ENCODE peak calls at places on chromosomes 16 and 17, in six cellular contexts. Z is cardiac fibroblast, B is BE2C, W is HFFc6, O is GM10248, X is kidney. E is an unnamed sample.

GRCh38 chr17:38752930-38753506 is 477 bp downstream of the PSMB3 start:
- DNase-seq in Z (no peak), B (no peak), W (no peak), O (no peak), X (peak; percentile 83), E (no peak)

GRCh38 chr16:31365131-31365865 is 10.3 kb downstream of the ITGAX start:
- DNase-seq in Z (no peak), B (no peak), W (no peak), O (peak; percentile 57), X (peak; percentile 8), E (no peak)

GRCh38 chr16:2743007-2743810 is 9.2 kb upstream of the SRRM2 start:
- DNase-seq in Z (no peak), B (no peak), W (no peak), O (no peak), X (peak; percentile 66), E (no peak)

GRCh38 chr16:5378531-5378930 is 280.9 kb upstream of the EEF2KMT start:
- DNase-seq in Z (no peak), B (no peak), W (no peak), O (no peak), X (no peak), E (no peak)

GRCh38 chr17:38868095-38868967 is 1.5 kb upstream of the LASP1 start:
- DNase-seq in Z (peak; percentile 81), B (no peak), W (peak; percentile 75), O (no peak), X (peak; percentile 92), E (no peak)

GRCh38 chr17:2403044-2403443 is 2.2 kb upstream of the MNT start:
- DNase-seq in Z (no peak), B (no peak), W (no peak), O (no peak), X (no peak), E (no peak)

GRCh38 chr16:21257284-21257683 is 20.8 kb downstream of the CRYM start:
- DNase-seq in Z (no peak), B (no peak), W (no peak), O (no peak), X (no peak), E (no peak)

GRCh38 chr16:88464447-88465318 is 11.6 kb downstream of the ZFPM1 start:
- DNase-seq in Z (no peak), B (peak; percentile 82), W (no peak), O (peak; percentile 67), X (no peak), E (no peak)

GRCh38 chr16:54265558-54266213 is 20.9 kb downstream of the IRX3 start:
- DNase-seq in Z (peak; percentile 40), B (no peak), W (no peak), O (no peak), X (no peak), E (no peak)

GRCh38 chr16:4245400-4245799 is 3.5 kb upstream of the SRL start:
- DNase-seq in Z (peak; percentile 13), B (no peak), W (no peak), O (no peak), X (no peak), E (no peak)

GRCh38 chr17:78379134-78379497 is 667 bp downstream of the PGS1 start:
- DNase-seq in Z (peak; percentile 95), B (no peak), W (peak; percentile 83), O (no peak), X (no peak), E (no peak)

GRCh38 chr16:15464401-15465186 is 30.2 kb downstream of the BMERB1 start:
- DNase-seq in Z (no peak), B (no peak), W (no peak), O (no peak), X (no peak), E (no peak)

GRCh38 chr16:15461376-15461775 is 27.0 kb downstream of the BMERB1 start:
- DNase-seq in Z (peak; percentile 49), B (no peak), W (no peak), O (no peak), X (no peak), E (no peak)

GRCh38 chr16:15466131-15466530 is 31.7 kb downstream of the BMERB1 start:
- DNase-seq in Z (no peak), B (no peak), W (no peak), O (no peak), X (no peak), E (no peak)

GRCh38 chr16:15466886-15467781 is 32.7 kb downstream of the BMERB1 start:
- DNase-seq in Z (peak; percentile 38), B (no peak), W (peak; percentile 1), O (no peak), X (no peak), E (no peak)
- TF ChIP-seq CTCF in Z (no peak), B (peak; percentile 32), W (peak; percentile 70), O (no peak), X (peak; percentile 5), E (no peak)

DNA sequence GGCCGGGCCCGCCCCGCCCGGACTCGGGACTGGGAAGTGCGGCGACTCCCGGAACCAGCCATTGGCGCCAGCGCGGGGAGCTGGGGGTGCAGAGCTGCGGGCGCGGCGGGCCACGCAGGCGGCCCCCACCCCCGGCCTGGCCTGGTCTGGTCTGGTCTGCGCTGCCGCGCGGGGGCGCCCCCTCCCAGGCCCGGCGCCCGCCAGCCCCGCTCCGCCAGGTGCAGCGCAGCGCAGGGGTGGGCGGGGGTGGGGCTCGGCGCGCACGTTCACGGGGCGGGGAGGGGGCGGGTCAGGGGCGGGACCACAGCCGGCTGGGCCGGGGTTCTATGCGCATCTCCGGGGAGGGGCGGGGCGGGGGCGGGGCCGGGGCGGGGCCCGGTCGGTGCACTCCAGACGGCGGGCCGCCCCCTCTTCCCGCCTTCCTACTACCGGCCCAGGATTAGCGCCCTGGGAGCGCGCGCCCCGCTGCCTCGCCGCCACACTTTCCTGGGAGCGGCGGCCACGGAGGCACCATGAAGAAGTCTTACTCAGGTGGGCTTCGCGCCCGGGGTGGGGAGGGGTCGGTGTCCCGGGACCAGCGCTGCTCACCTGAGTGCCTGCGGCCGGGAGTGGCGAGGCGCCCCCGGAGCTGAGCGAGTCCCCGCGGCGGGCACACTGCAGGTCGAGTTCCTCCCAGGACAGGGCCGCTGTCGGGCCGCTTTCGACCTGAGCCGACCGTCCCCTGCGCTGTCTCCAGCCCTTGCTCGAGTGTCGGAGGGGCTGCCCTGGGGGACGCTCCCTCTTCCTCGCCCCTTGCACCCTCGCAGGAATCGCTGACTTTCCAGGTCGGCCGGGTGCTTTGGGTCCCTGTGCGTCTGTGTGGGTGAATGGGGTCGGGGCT is 140.5 kb downstream of the SEC14L1 start:
- DNase-seq in Z (no peak), B (peak; percentile 75), W (no peak), O (peak; percentile 92), X (peak; percentile 88), E (peak; percentile 46)
- TF ChIP-seq CTCF in Z (no peak), B (no peak), W (peak; percentile 30), O (peak; percentile 61), X (peak; percentile 40), E (no peak)

GRCh38 chr16:46972971-46973456 is 460 bp downstream of the DNAJA2 start:
- DNase-seq in Z (peak; percentile 23), B (peak; percentile 48), W (no peak), O (peak; percentile 68), X (peak; percentile 84), E (peak; percentile 61)
- TF ChIP-seq CTCF in Z (no peak), B (no peak), W (no peak), O (no peak), X (no peak), E (no peak)

GRCh38 chr16:10820546-10820945 is 2.0 kb upstream of the TVP23A start:
- DNase-seq in Z (no peak), B (no peak), W (no peak), O (no peak), X (no peak), E (no peak)
- TF ChIP-seq CTCF in Z (no peak), B (no peak), W (no peak), O (no peak), X (no peak), E (no peak)

DNA sequence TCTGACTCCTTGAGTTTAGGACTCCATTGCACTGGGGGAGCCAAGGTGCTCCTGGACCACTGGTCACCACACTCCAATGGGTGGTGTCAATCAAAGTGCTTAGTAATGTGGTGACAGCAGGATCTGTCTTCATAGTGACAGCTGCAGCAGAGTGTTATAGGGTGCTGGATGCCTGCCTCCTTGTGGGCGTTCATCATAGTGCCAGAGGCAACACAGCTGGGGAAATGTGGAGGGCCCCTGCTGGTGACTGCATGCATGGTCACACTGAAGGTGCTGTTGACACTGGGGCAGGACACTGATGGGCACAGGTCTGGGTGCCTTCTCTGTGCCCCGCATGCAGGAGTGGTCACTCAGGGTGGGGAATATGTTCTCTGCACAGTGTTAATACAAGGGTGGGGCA is 177.5 kb upstream of the CDH8 start:
- DNase-seq in Z (no peak), B (peak; percentile 63), W (no peak), O (no peak), X (no peak), E (peak; percentile 20)
- TF ChIP-seq CTCF in Z (no peak), B (peak; percentile 68), W (no peak), O (no peak), X (no peak), E (peak; percentile 57)

DNA sequence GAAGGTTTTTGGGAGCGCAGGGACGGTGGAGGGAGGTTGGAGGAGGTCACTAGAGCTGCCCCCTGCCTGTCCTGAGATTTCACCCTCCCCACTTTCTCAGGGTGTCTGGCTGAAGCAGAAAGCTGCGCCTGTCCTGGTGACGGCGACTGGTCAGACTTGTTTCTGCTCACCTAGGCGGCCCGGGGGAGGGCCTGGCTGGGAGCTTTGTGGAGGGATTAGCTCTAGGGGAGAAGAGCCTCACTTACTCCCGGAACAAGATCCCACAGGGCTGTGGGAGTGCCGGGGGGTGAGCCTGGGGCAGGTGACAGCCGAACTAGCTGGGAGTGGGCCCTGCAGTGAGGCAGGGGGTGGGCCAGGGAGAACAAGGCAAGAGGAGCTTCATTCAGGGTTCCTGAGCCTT is 11.5 kb downstream of the NHERF1 start:
- DNase-seq in Z (no peak), B (no peak), W (no peak), O (no peak), X (peak; percentile 75), E (no peak)
- TF ChIP-seq CTCF in Z (no peak), B (no peak), W (no peak), O (no peak), X (no peak), E (no peak)

GRCh38 chr16:85172465-85173071 is 60.3 kb upstream of the CIBAR2 start:
- DNase-seq in Z (no peak), B (peak; percentile 78), W (peak; percentile 57), O (no peak), X (peak; percentile 74), E (peak; percentile 61)
- TF ChIP-seq CTCF in Z (no peak), B (peak; percentile 73), W (peak; percentile 77), O (peak; percentile 45), X (peak; percentile 29), E (no peak)

DNA sequence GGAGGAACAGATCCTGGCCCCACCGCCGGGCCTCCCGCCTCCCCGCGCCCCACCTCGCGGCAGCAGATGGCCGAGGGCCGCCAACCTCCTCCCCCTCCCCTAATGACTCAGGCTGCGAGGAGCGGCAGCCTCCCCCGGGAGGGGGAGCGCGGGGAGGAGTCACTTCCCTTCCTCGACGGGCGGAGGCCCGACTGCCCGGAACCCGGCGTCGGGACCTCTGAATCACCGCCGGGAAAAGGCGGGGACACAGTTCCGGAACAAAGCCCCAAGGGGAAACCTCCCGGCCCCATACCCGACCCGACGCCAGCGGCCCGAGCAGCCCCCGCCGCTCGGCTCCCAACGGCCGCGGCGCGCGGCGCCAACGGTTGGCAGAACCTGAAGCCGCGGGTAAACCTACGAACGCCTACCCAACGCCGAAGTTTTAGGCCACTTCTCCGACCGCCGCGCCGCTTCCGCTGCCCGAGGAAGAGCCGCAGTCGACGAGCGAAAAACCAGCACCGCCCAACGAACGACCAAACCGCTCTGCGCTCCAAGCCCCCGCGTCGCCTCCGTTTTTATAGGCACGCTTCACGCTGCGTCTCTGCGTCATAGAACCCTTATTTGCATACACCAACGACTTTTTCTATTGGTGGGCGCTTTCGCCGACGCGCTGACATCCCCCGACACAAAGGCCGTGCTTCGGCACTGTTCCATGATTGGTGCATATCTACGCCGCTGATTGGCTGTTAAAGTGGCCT is 5.2 kb upstream of the UNK start:
- DNase-seq in Z (peak; percentile 100), B (peak; percentile 97), W (peak; percentile 100), O (peak; percentile 94), X (peak; percentile 99), E (peak; percentile 86)
- TF ChIP-seq CTCF in Z (no peak), B (no peak), W (peak; percentile 58), O (no peak), X (no peak), E (no peak)

E was measured in glutamatergic neuron.